ENCODE peak calls at places on chromosomes 4 and X, in eight cellular contexts. N is body of pancreas; Y is heart right ventricle; A is CD8-positive, alpha-beta memory T cell; E is heart left ventricle; U is WERI-Rb-1; Z is effector memory CD4-positive, alpha-beta T cell; I is OCI-LY7. C is an unnamed sample.

GRCh38 chrX:150475466-150475865 is 93.0 kb upstream of the MTM1 start:
- DNase-seq in Y (no peak), E (no peak), U (no peak), N (no peak), A (no peak), Z (no peak), I (no peak), C (no peak)

GRCh38 chrX:154378059-154378798 is 866 bp upstream of the EMD start:
- DNase-seq in N (peak; percentile 71), I (peak; percentile 35), A (peak; percentile 92), Z (no peak), U (no peak), Y (no peak), E (peak; percentile 55), C (peak; percentile 98)

GRCh38 chr4:102684605-102685052 is 76.1 kb downstream of the MANBA start:
- DNase-seq in Y (no peak), Z (no peak), E (no peak), N (no peak), U (no peak), A (no peak), I (no peak), C (no peak)

GRCh38 chr4:8385611-8386010 is 54.9 kb downstream of the ACOX3 start:
- DNase-seq in I (no peak), U (no peak), N (no peak), Z (no peak), A (no peak), E (no peak), Y (no peak), C (no peak)

GRCh38 chr4:1520145-1520661 is 114.0 kb upstream of the NKX1-1 start:
- DNase-seq in Y (peak; percentile 19), U (no peak), I (no peak), Z (no peak), E (no peak), N (no peak), A (no peak), C (no peak)

GRCh38 chr4:26088433-26088928 is 174.5 kb downstream of the SMIM20 start:
- DNase-seq in Z (peak; percentile 14), Y (no peak), N (no peak), I (no peak), U (no peak), A (no peak), E (no peak), C (no peak)

GRCh38 chrX:96183843-96184242 is 500.8 kb upstream of the DIAPH2 start:
- DNase-seq in U (no peak), Z (no peak), E (no peak), Y (no peak), I (no peak), N (no peak), A (no peak), C (no peak)

GRCh38 chr4:4455199-4455865 is 68.4 kb downstream of the NSG1 start:
- DNase-seq in E (no peak), Y (no peak), N (no peak), Z (no peak), A (no peak), I (peak; percentile 92), U (no peak), C (no peak)

GRCh38 chrX:152798945-152799344 is 29.5 kb upstream of the MAGEA6 start:
- DNase-seq in U (no peak), E (no peak), I (no peak), Z (no peak), N (no peak), A (no peak), Y (no peak), C (no peak)

GRCh38 chrX:48714573-48714972 is 18.0 kb downstream of the SUV39H1 start:
- DNase-seq in I (no peak), A (no peak), E (no peak), Y (no peak), Z (no peak), N (no peak), U (no peak), C (no peak)

GRCh38 chr4:88523325-88524129 is at the start of gene PYURF:
- DNase-seq in I (peak; percentile 80), Y (peak; percentile 95), Z (peak; percentile 76), U (peak; percentile 97), A (peak; percentile 69), N (peak; percentile 96), E (peak; percentile 96), C (peak; percentile 99)

GRCh38 chrX:15202458-15203177 is 67.3 kb downstream of the ASB9 start:
- DNase-seq in I (no peak), Z (no peak), Y (no peak), U (no peak), E (no peak), N (no peak), A (no peak), C (no peak)

GRCh38 chr4:112111306-112111705 is 33.9 kb upstream of the FAM241A start:
- DNase-seq in Y (no peak), Z (no peak), E (no peak), U (no peak), A (no peak), N (no peak), I (no peak), C (no peak)

GRCh38 chr4:84804126-84804525 is 162.4 kb downstream of the WDFY3 start:
- DNase-seq in Y (no peak), A (no peak), U (no peak), Z (no peak), N (no peak), E (no peak), I (no peak), C (no peak)

GRCh38 chr4:131302108-131302507 is 1847.0 kb upstream of the PCDH10 start:
- DNase-seq in U (no peak), I (no peak), N (no peak), A (no peak), E (no peak), Y (no peak), Z (no peak), C (no peak)

GRCh38 chr4:56874166-56874565 is 33.5 kb upstream of the REST start:
- DNase-seq in Z (no peak), A (no peak), I (no peak), U (no peak), Y (no peak), N (no peak), E (no peak), C (no peak)

GRCh38 chr4:85591361-85592098 is 116.6 kb downstream of the ARHGAP24 start:
- DNase-seq in Z (no peak), Y (no peak), N (no peak), A (no peak), I (no peak), U (no peak), E (no peak), C (no peak)

GRCh38 chr4:17385403-17385802 is 126.5 kb downstream of the QDPR start:
- DNase-seq in E (peak; percentile 8), N (no peak), Y (peak; percentile 6), U (no peak), Z (peak; percentile 2), I (peak; percentile 74), A (no peak), C (no peak)

GRCh38 chr4:109499513-109499912 is 60.5 kb upstream of the MCUB start:
- DNase-seq in A (no peak), N (no peak), U (no peak), Y (no peak), Z (no peak), I (no peak), E (no peak), C (no peak)

GRCh38 chrX:1395646-1396216 is 3.8 kb upstream of the SLC25A6 start:
- DNase-seq in U (no peak), Z (no peak), N (no peak), Y (no peak), I (no peak), E (no peak), A (no peak), C (no peak)

GRCh38 chrX:1392376-1393130 is 640 bp upstream of the SLC25A6 start:
- DNase-seq in Z (no peak), A (no peak), E (peak; percentile 85), I (peak; percentile 69), U (peak; percentile 84), N (peak; percentile 68), Y (peak; percentile 86), C (no peak)

GRCh38 chrX:1397001-1397400 is 5.1 kb upstream of the SLC25A6 start:
- DNase-seq in U (no peak), N (no peak), I (no peak), Y (no peak), Z (no peak), E (no peak), A (no peak), C (no peak)

GRCh38 chrX:1393871-1394615 is 2.1 kb upstream of the SLC25A6 start:
- DNase-seq in Y (no peak), U (no peak), I (no peak), N (peak; percentile 3), A (no peak), Z (no peak), E (no peak), C (no peak)

GRCh38 chrX:1394731-1395501 is 3.0 kb upstream of the SLC25A6 start:
- DNase-seq in Y (no peak), Z (no peak), I (no peak), A (no peak), E (no peak), U (no peak), N (peak; percentile 13), C (no peak)
- H3K36me3 ChIP-seq in Y (peaks cover 26% of the 10 kb centered on the region), Z (peaks cover 4% of the 10 kb centered on the region), I (peaks cover 72% of the 10 kb centered on the region), A (peaks cover 7% of the 10 kb centered on the region), E (no peaks in the 10 kb centered on the region), U (peaks cover 62% of the 10 kb centered on the region), N (no peaks in the 10 kb centered on the region), C (peaks cover 7% of the 10 kb centered on the region)

GRCh38 chrX:78129714-78130113 is 9.7 kb downstream of the TAF9B start:
- DNase-seq in A (no peak), Z (no peak), N (no peak), I (no peak), Y (no peak), E (no peak), U (no peak), C (no peak)
- H3K36me3 ChIP-seq in A (peaks cover 14% of the 10 kb centered on the region), Z (peaks cover 21% of the 10 kb centered on the region), N (no peaks in the 10 kb centered on the region), I (peaks cover 70% of the 10 kb centered on the region), Y (peaks cover 67% of the 10 kb centered on the region), E (no peaks in the 10 kb centered on the region), U (peaks cover 4% of the 10 kb centered on the region), C (no peaks in the 10 kb centered on the region)

GRCh38 chrX:68998716-68999115 is 166.5 kb downstream of the PJA1 start:
- DNase-seq in I (no peak), Y (no peak), A (no peak), Z (no peak), U (no peak), N (no peak), E (no peak), C (no peak)
- H3K36me3 ChIP-seq in I (no peaks in the 10 kb centered on the region), Y (no peaks in the 10 kb centered on the region), A (no peaks in the 10 kb centered on the region), Z (no peaks in the 10 kb centered on the region), U (no peaks in the 10 kb centered on the region), N (no peaks in the 10 kb centered on the region), E (no peaks in the 10 kb centered on the region), C (no peaks in the 10 kb centered on the region)

GRCh38 chr4:182884046-182884445 is 33.1 kb downstream of the DCTD start:
- DNase-seq in E (no peak), I (no peak), N (no peak), A (no peak), Y (no peak), Z (no peak), U (no peak), C (no peak)

GRCh38 chr4:182888894-182889293 is 28.3 kb downstream of the DCTD start:
- DNase-seq in E (no peak), U (no peak), Z (no peak), N (no peak), Y (no peak), I (no peak), A (no peak), C (no peak)

GRCh38 chr4:182885022-182885737 is 32.0 kb downstream of the DCTD start:
- DNase-seq in Z (no peak), I (no peak), N (no peak), A (no peak), U (no peak), E (no peak), Y (no peak), C (no peak)

GRCh38 chr4:182885738-182886077 is 31.5 kb downstream of the DCTD start:
- DNase-seq in U (no peak), E (no peak), I (no peak), N (no peak), A (no peak), Z (no peak), Y (no peak), C (no peak)

GRCh38 chr4:182886768-182887167 is 30.4 kb downstream of the DCTD start:
- DNase-seq in Y (no peak), N (no peak), E (no peak), A (no peak), Z (no peak), I (no peak), U (no peak), C (no peak)
- H3K36me3 ChIP-seq in Y (peaks cover 79% of the 10 kb centered on the region), N (no peaks in the 10 kb centered on the region), E (no peaks in the 10 kb centered on the region), A (peaks cover 11% of the 10 kb centered on the region), Z (peaks cover 58% of the 10 kb centered on the region), I (peaks cover 39% of the 10 kb centered on the region), U (peaks cover 67% of the 10 kb centered on the region), C (peaks cover 24% of the 10 kb centered on the region)